ENCODE peak calls at places on chromosome 11, in six cellular contexts. One of them, this sample, is unnamed.

GRCh38 chr11:17352925-17353227 is 1.3 kb downstream of the NCR3LG1 start:
- DNase-seq in NCI-H1694 treated with DMSO at 0.1 percent for 48 hours: no peak
- DNase-seq in activated CD4-positive, CD25-positive, alpha-beta regulatory T cell: no peak
- DNase-seq in T follicular helper cell: no peak
- DNase-seq in activated B cell treated with CpG ODN at 0.5 μM for 24 hours: peak; percentile 26
- DNase-seq in CD4-positive, alpha-beta memory T cell: peak; percentile 39
- DNase-seq in this sample: no peak

GRCh38 chr11:32137263-32137662 is 46.4 kb downstream of the RCN1 start:
- DNase-seq in CD4-positive, alpha-beta memory T cell: no peak
- DNase-seq in activated B cell treated with CpG ODN at 0.5 μM for 24 hours: no peak
- DNase-seq in T follicular helper cell: no peak
- DNase-seq in NCI-H1694 treated with DMSO at 0.1 percent for 48 hours: no peak
- DNase-seq in activated CD4-positive, CD25-positive, alpha-beta regulatory T cell: no peak
- DNase-seq in this sample: no peak

GRCh38 chr11:95592455-95592854 is 197.1 kb downstream of the FAM76B start:
- DNase-seq in NCI-H1694 treated with DMSO at 0.1 percent for 48 hours: no peak
- DNase-seq in activated CD4-positive, CD25-positive, alpha-beta regulatory T cell: no peak
- DNase-seq in T follicular helper cell: no peak
- DNase-seq in CD4-positive, alpha-beta memory T cell: no peak
- DNase-seq in activated B cell treated with CpG ODN at 0.5 μM for 24 hours: no peak
- DNase-seq in this sample: no peak

GRCh38 chr11:72543849-72544535 is 109.7 kb upstream of the CLPB start:
- DNase-seq in activated B cell treated with CpG ODN at 0.5 μM for 24 hours: no peak
- DNase-seq in NCI-H1694 treated with DMSO at 0.1 percent for 48 hours: no peak
- DNase-seq in activated CD4-positive, CD25-positive, alpha-beta regulatory T cell: no peak
- DNase-seq in CD4-positive, alpha-beta memory T cell: no peak
- DNase-seq in T follicular helper cell: no peak
- DNase-seq in this sample: no peak

GRCh38 chr11:34346551-34346950 is 11.3 kb downstream of the ABTB2 start:
- DNase-seq in T follicular helper cell: no peak
- DNase-seq in NCI-H1694 treated with DMSO at 0.1 percent for 48 hours: no peak
- DNase-seq in CD4-positive, alpha-beta memory T cell: no peak
- DNase-seq in activated B cell treated with CpG ODN at 0.5 μM for 24 hours: no peak
- DNase-seq in activated CD4-positive, CD25-positive, alpha-beta regulatory T cell: no peak
- DNase-seq in this sample: no peak

GRCh38 chr11:108635106-108635505 is 29.8 kb upstream of the DDX10 start:
- DNase-seq in activated B cell treated with CpG ODN at 0.5 μM for 24 hours: no peak
- DNase-seq in activated CD4-positive, CD25-positive, alpha-beta regulatory T cell: no peak
- DNase-seq in NCI-H1694 treated with DMSO at 0.1 percent for 48 hours: no peak
- DNase-seq in T follicular helper cell: no peak
- DNase-seq in CD4-positive, alpha-beta memory T cell: no peak
- DNase-seq in this sample: no peak

GRCh38 chr11:11010624-11011127 is 152.8 kb upstream of the ZBED5 start:
- DNase-seq in activated CD4-positive, CD25-positive, alpha-beta regulatory T cell: no peak
- DNase-seq in CD4-positive, alpha-beta memory T cell: no peak
- DNase-seq in NCI-H1694 treated with DMSO at 0.1 percent for 48 hours: no peak
- DNase-seq in T follicular helper cell: no peak
- DNase-seq in activated B cell treated with CpG ODN at 0.5 μM for 24 hours: no peak
- DNase-seq in this sample: no peak

GRCh38 chr11:88175004-88175706 is at the start of gene RAB38:
- DNase-seq in CD4-positive, alpha-beta memory T cell: no peak
- DNase-seq in NCI-H1694 treated with DMSO at 0.1 percent for 48 hours: no peak
- DNase-seq in T follicular helper cell: no peak
- DNase-seq in activated B cell treated with CpG ODN at 0.5 μM for 24 hours: no peak
- DNase-seq in activated CD4-positive, CD25-positive, alpha-beta regulatory T cell: no peak
- DNase-seq in this sample: no peak

GRCh38 chr11:82843057-82843795 is 57.0 kb downstream of the PRCP start:
- DNase-seq in CD4-positive, alpha-beta memory T cell: no peak
- DNase-seq in activated B cell treated with CpG ODN at 0.5 μM for 24 hours: no peak
- DNase-seq in T follicular helper cell: no peak
- DNase-seq in NCI-H1694 treated with DMSO at 0.1 percent for 48 hours: no peak
- DNase-seq in activated CD4-positive, CD25-positive, alpha-beta regulatory T cell: no peak
- DNase-seq in this sample: no peak

GRCh38 chr11:3181722-3182461 is 16.8 kb upstream of the OSBPL5 start:
- DNase-seq in T follicular helper cell: no peak
- DNase-seq in NCI-H1694 treated with DMSO at 0.1 percent for 48 hours: no peak
- DNase-seq in activated CD4-positive, CD25-positive, alpha-beta regulatory T cell: no peak
- DNase-seq in activated B cell treated with CpG ODN at 0.5 μM for 24 hours: no peak
- DNase-seq in CD4-positive, alpha-beta memory T cell: no peak
- DNase-seq in this sample: no peak

GRCh38 chr11:38460901-38461300 is 1862.9 kb upstream of the RAG2 start:
- DNase-seq in NCI-H1694 treated with DMSO at 0.1 percent for 48 hours: no peak
- DNase-seq in T follicular helper cell: no peak
- DNase-seq in activated CD4-positive, CD25-positive, alpha-beta regulatory T cell: no peak
- DNase-seq in CD4-positive, alpha-beta memory T cell: no peak
- DNase-seq in activated B cell treated with CpG ODN at 0.5 μM for 24 hours: no peak
- DNase-seq in this sample: peak; percentile 11

GRCh38 chr11:121929581-121929980 is 186.4 kb downstream of the BLID start:
- DNase-seq in CD4-positive, alpha-beta memory T cell: no peak
- DNase-seq in NCI-H1694 treated with DMSO at 0.1 percent for 48 hours: no peak
- DNase-seq in activated CD4-positive, CD25-positive, alpha-beta regulatory T cell: no peak
- DNase-seq in T follicular helper cell: no peak
- DNase-seq in activated B cell treated with CpG ODN at 0.5 μM for 24 hours: no peak
- DNase-seq in this sample: no peak

GRCh38 chr11:34565417-34566208 is 52.0 kb upstream of the ELF5 start:
- DNase-seq in NCI-H1694 treated with DMSO at 0.1 percent for 48 hours: peak; percentile 4
- DNase-seq in activated CD4-positive, CD25-positive, alpha-beta regulatory T cell: no peak
- DNase-seq in activated B cell treated with CpG ODN at 0.5 μM for 24 hours: no peak
- DNase-seq in T follicular helper cell: no peak
- DNase-seq in CD4-positive, alpha-beta memory T cell: no peak
- DNase-seq in this sample: no peak

GRCh38 chr11:123457187-123457770 is 27.2 kb downstream of the GRAMD1B start:
- DNase-seq in NCI-H1694 treated with DMSO at 0.1 percent for 48 hours: no peak
- DNase-seq in activated CD4-positive, CD25-positive, alpha-beta regulatory T cell: no peak
- DNase-seq in T follicular helper cell: no peak
- DNase-seq in CD4-positive, alpha-beta memory T cell: no peak
- DNase-seq in activated B cell treated with CpG ODN at 0.5 μM for 24 hours: no peak
- DNase-seq in this sample: no peak

GRCh38 chr11:118623291-118623655 is 15.9 kb downstream of the PHLDB1 start:
- DNase-seq in activated CD4-positive, CD25-positive, alpha-beta regulatory T cell: no peak
- DNase-seq in NCI-H1694 treated with DMSO at 0.1 percent for 48 hours: no peak
- DNase-seq in activated B cell treated with CpG ODN at 0.5 μM for 24 hours: no peak
- DNase-seq in CD4-positive, alpha-beta memory T cell: no peak
- DNase-seq in T follicular helper cell: no peak
- DNase-seq in this sample: no peak

GRCh38 chr11:35082322-35083180 is 56.4 kb upstream of the CD44 start:
- DNase-seq in T follicular helper cell: peak; percentile 80
- DNase-seq in NCI-H1694 treated with DMSO at 0.1 percent for 48 hours: no peak
- DNase-seq in CD4-positive, alpha-beta memory T cell: peak; percentile 92
- DNase-seq in activated CD4-positive, CD25-positive, alpha-beta regulatory T cell: peak; percentile 38
- DNase-seq in activated B cell treated with CpG ODN at 0.5 μM for 24 hours: peak; percentile 69
- DNase-seq in this sample: no peak

GRCh38 chr11:111736191-111736590 is 30.0 kb downstream of the PPP2R1B start:
- DNase-seq in NCI-H1694 treated with DMSO at 0.1 percent for 48 hours: no peak
- DNase-seq in activated CD4-positive, CD25-positive, alpha-beta regulatory T cell: no peak
- DNase-seq in CD4-positive, alpha-beta memory T cell: no peak
- DNase-seq in T follicular helper cell: no peak
- DNase-seq in activated B cell treated with CpG ODN at 0.5 μM for 24 hours: no peak
- DNase-seq in this sample: no peak

GRCh38 chr11:93123351-93123898 is 74.4 kb downstream of the SLC36A4 start:
- DNase-seq in T follicular helper cell: no peak
- DNase-seq in CD4-positive, alpha-beta memory T cell: no peak
- DNase-seq in activated CD4-positive, CD25-positive, alpha-beta regulatory T cell: no peak
- DNase-seq in NCI-H1694 treated with DMSO at 0.1 percent for 48 hours: no peak
- DNase-seq in activated B cell treated with CpG ODN at 0.5 μM for 24 hours: no peak
- DNase-seq in this sample: no peak

GRCh38 chr11:44862546-44863101 is 88.1 kb downstream of the TP53I11 start:
- DNase-seq in activated CD4-positive, CD25-positive, alpha-beta regulatory T cell: no peak
- DNase-seq in T follicular helper cell: no peak
- DNase-seq in NCI-H1694 treated with DMSO at 0.1 percent for 48 hours: no peak
- DNase-seq in activated B cell treated with CpG ODN at 0.5 μM for 24 hours: no peak
- DNase-seq in CD4-positive, alpha-beta memory T cell: no peak
- DNase-seq in this sample: no peak

GRCh38 chr11:2885017-2885675 is 429 bp downstream of the CDKN1C start:
- DNase-seq in activated CD4-positive, CD25-positive, alpha-beta regulatory T cell: no peak
- DNase-seq in CD4-positive, alpha-beta memory T cell: no peak
- DNase-seq in T follicular helper cell: no peak
- DNase-seq in NCI-H1694 treated with DMSO at 0.1 percent for 48 hours: peak; percentile 3
- DNase-seq in activated B cell treated with CpG ODN at 0.5 μM for 24 hours: peak; percentile 50
- DNase-seq in this sample: no peak